ENCODE peak calls at places on chromosomes 5 and 9, in four cellular contexts. G is stimulated activated CD4-positive, alpha-beta T cell treated with anti-CD3 and anti-CD28 coated beads, Interleukin-12 subunit alpha, Interleukin-12 subunit beta, amount 100 ng/mL, for 4 hours; J is bronchial epithelial cell; W is GM06990. D is an unnamed sample.

GRCh38 chr9:128724744-128725211 is 851 bp upstream of the ZDHHC12 start:
- DNase-seq in G (peak; percentile 23), J (peak; percentile 46), W (peak; percentile 46), D (peak; percentile 40)

GRCh38 chr5:78706825-78707224 is 58.3 kb upstream of the LHFPL2 start:
- DNase-seq in G (no peak), J (no peak), W (no peak), D (no peak)

GRCh38 chr5:82107277-82107676 is 135.5 kb downstream of the ATG10 start:
- DNase-seq in G (no peak), J (peak; percentile 33), W (no peak), D (no peak)

GRCh38 chr5:61970218-61970617 is 335.8 kb upstream of the KIF2A start:
- DNase-seq in G (no peak), J (no peak), W (no peak), D (no peak)

GRCh38 chr9:131585375-131585774 is 40.1 kb downstream of the PRRT1B start:
- DNase-seq in G (no peak), J (no peak), W (no peak), D (no peak)

GRCh38 chr5:119274024-119274766 is 81.6 kb upstream of the TNFAIP8 start:
- DNase-seq in G (no peak), J (peak; percentile 99), W (no peak), D (no peak)

GRCh38 chr9:86854898-86855523 is 92.3 kb downstream of the GAS1 start:
- DNase-seq in G (no peak), J (peak; percentile 51), W (no peak), D (no peak)

GRCh38 chr9:114126247-114127060 is 27.4 kb upstream of the KIF12 start:
- DNase-seq in G (no peak), J (no peak), W (no peak), D (no peak)

GRCh38 chr5:102483736-102484135 is 15.1 kb downstream of the SLCO6A1 start:
- DNase-seq in G (no peak), J (peak; percentile 27), W (no peak), D (no peak)

GRCh38 chr5:27437594-27438200 is 399.3 kb upstream of the CDH9 start:
- DNase-seq in G (no peak), J (peak; percentile 12), W (no peak), D (no peak)

GRCh38 chr5:90251447-90251846 is 158.1 kb downstream of the CETN3 start:
- DNase-seq in G (no peak), J (no peak), W (no peak), D (no peak)

GRCh38 chr5:115424446-115424845 is 120.1 kb downstream of the FEM1C start:
- DNase-seq in G (no peak), J (no peak), W (no peak), D (no peak)

GRCh38 chr5:139131062-139131856 is 66.9 kb downstream of the SIL1 start:
- DNase-seq in G (no peak), J (no peak), W (no peak), D (no peak)